ENCODE peak calls at places on chromosomes 2 and 18, in six cellular contexts. N is upper lobe of left lung, Z is tibial artery, Y is fibroblast of the aortic adventitia, H is IMR-90, B is endodermal cell. R is an unnamed sample.

GRCh38 chr2:127638361-127639110 is 7.4 kb upstream of the GPR17 start:
- DNase-seq in B (peak), Z (no peak), Y (no peak), H (no peak), N (peak), R (no peak)

GRCh38 chr2:237798236-237799059 is at the start of gene RBM44:
- DNase-seq in N (no peak), Y (no peak), Z (no peak), H (no peak), B (no peak), R (no peak)

GRCh38 chr2:205687018-205687956 is 5.0 kb downstream of the NRP2 start:
- DNase-seq in H (no peak), Z (no peak), B (peak), N (no peak), Y (no peak), R (no peak)

GRCh38 chr2:176709541-176709951 is 440.3 kb downstream of the MTX2 start:
- DNase-seq in Y (no peak), N (no peak), B (no peak), H (no peak), Z (no peak), R (no peak)

GRCh38 chr2:11923935-11924334 is 177.5 kb downstream of the LPIN1 start:
- DNase-seq in Z (no peak), H (no peak), B (no peak), N (no peak), Y (no peak), R (no peak)

GRCh38 chr2:63735263-63735662 is 106.4 kb upstream of the UGP2 start:
- DNase-seq in Y (peak), N (no peak), H (peak), Z (no peak), B (no peak), R (no peak)

GRCh38 chr2:99852376-99852934 is 289.9 kb downstream of the AFF3 start:
- DNase-seq in B (no peak), H (no peak), Z (no peak), N (no peak), Y (no peak), R (no peak)

GRCh38 chr2:101625387-101625786 is 72.1 kb upstream of the MAP4K4 start:
- DNase-seq in Z (no peak), H (peak), Y (peak), N (peak), B (peak), R (no peak)

GRCh38 chr18:73979742-73980141 is 167.9 kb downstream of the FBXO15 start:
- DNase-seq in H (peak), Y (peak), N (no peak), B (no peak), Z (no peak), R (no peak)

GRCh38 chr2:32697156-32697555 is 69.3 kb downstream of the TTC27 start:
- DNase-seq in Y (peak), N (no peak), B (no peak), Z (no peak), H (peak), R (no peak)

GRCh38 chr2:11446733-11447248 is 19.2 kb downstream of the E2F6 start:
- DNase-seq in Z (peak), N (peak), H (peak), Y (peak), B (peak), R (no peak)

GRCh38 chr2:234191819-234192407 is 141.4 kb downstream of the SPP2 start:
- DNase-seq in N (no peak), Y (peak), B (no peak), H (peak), Z (no peak), R (no peak)

GRCh38 chr18:36662000-36662399 is 166.8 kb downstream of the TPGS2 start:
- DNase-seq in N (no peak), B (peak), H (peak), Y (peak), Z (no peak), R (no peak)

GRCh38 chr2:236614566-236614965 is 44.9 kb downstream of the ACKR3 start:
- DNase-seq in Y (no peak), B (no peak), N (no peak), Z (no peak), H (no peak), R (no peak)

GRCh38 chr2:70496819-70497218 is 56.8 kb downstream of the TGFA start:
- DNase-seq in Y (no peak), N (no peak), B (no peak), H (no peak), Z (no peak), R (no peak)

GRCh38 chr2:218082586-218083351 is 13.7 kb downstream of the RUFY4 start:
- DNase-seq in H (no peak), Y (no peak), B (no peak), Z (no peak), N (no peak), R (no peak)

GRCh38 chr18:77086656-77087390 is 45.8 kb downstream of the MBP start:
- DNase-seq in H (no peak), B (peak), Y (peak), Z (no peak), N (no peak), R (no peak)

GRCh38 chr2:51256736-51257135 is 224.8 kb upstream of the NRXN1 start:
- DNase-seq in N (no peak), Z (no peak), Y (no peak), H (no peak), B (no peak), R (no peak)

GRCh38 chr18:39647627-39648502 is 2082.3 kb upstream of the CELF4 start:
- DNase-seq in Z (no peak), H (peak), Y (peak), B (no peak), N (peak), R (no peak)

GRCh38 chr2:79437416-79438281 is 75.2 kb upstream of the CTNNA2 start:
- DNase-seq in B (no peak), H (no peak), Y (no peak), Z (no peak), N (no peak), R (no peak)

GRCh38 chr2:169824373-169825333 is at the start of gene METTL5:
- DNase-seq in B (peak), H (peak), Z (peak), N (peak), Y (peak), R (no peak)

GRCh38 chr2:225366731-225367130 is 32.8 kb upstream of the NYAP2 start:
- DNase-seq in Y (no peak), Z (no peak), N (no peak), H (no peak), B (no peak), R (no peak)

GRCh38 chr2:232117413-232117812 is 155.9 kb downstream of the DIS3L2 start:
- DNase-seq in Y (no peak), N (no peak), H (no peak), B (peak), Z (no peak), R (no peak)

GRCh38 chr2:7905756-7906155 is 776.1 kb upstream of the ID2 start:
- DNase-seq in H (no peak), N (no peak), Z (no peak), Y (no peak), B (no peak), R (no peak)

GRCh38 chr18:8883409-8883668 is 178.0 kb downstream of the MTCL1 start:
- DNase-seq in Y (no peak), H (no peak), B (no peak), N (no peak), Z (no peak), R (no peak)

GRCh38 chr2:156405586-156405985 is 30.6 kb upstream of the GPD2 start:
- DNase-seq in Y (peak), N (peak), H (peak), B (peak), Z (peak), R (no peak)

GRCh38 chr2:20450201-20451108 is 3.6 kb downstream of the RHOB start:
- DNase-seq in B (peak), Y (peak), H (peak), N (peak), Z (peak), R (no peak)

GRCh38 chr18:50469380-50469781 is 90.5 kb upstream of the MAPK4 start:
- DNase-seq in H (no peak), B (no peak), Z (peak), Y (no peak), N (no peak), R (no peak)

GRCh38 chr2:234074751-234075520 is 24.4 kb downstream of the SPP2 start:
- DNase-seq in N (no peak), Z (no peak), H (no peak), Y (no peak), B (no peak), R (no peak)

GRCh38 chr18:47883771-47884413 is 46.6 kb downstream of the SMAD2 start:
- DNase-seq in B (no peak), Z (no peak), H (peak), Y (peak), N (no peak), R (no peak)

GRCh38 chr18:71327443-71328120 is 1038.7 kb downstream of the SOCS6 start:
- DNase-seq in H (no peak), N (no peak), B (no peak), Z (no peak), Y (no peak), R (no peak)

GRCh38 chr2:162833345-162833744 is 5.2 kb downstream of the KCNH7 start:
- DNase-seq in B (no peak), N (no peak), Y (no peak), H (no peak), Z (no peak), R (no peak)

GRCh38 chr18:3595282-3596273 is 145.6 kb downstream of the TGIF1 start:
- DNase-seq in Z (peak), B (peak), H (peak), Y (peak), N (peak), R (no peak)

GRCh38 chr18:3593381-3593903 is 143.5 kb downstream of the TGIF1 start:
- DNase-seq in N (no peak), H (peak), Y (peak), Z (no peak), B (peak), R (no peak)

GRCh38 chr18:3596324-3597158 is 146.6 kb downstream of the TGIF1 start:
- DNase-seq in Y (no peak), B (peak), H (peak), N (peak), Z (peak), R (no peak)

GRCh38 chr18:3593904-3594759 is 144.2 kb downstream of the TGIF1 start:
- DNase-seq in H (peak), N (peak), Z (peak), Y (peak), B (peak), R (peak)

GRCh38 chr18:3594760-3595241 is 144.8 kb downstream of the TGIF1 start:
- DNase-seq in B (peak), Z (no peak), Y (peak), N (peak), H (peak), R (no peak)
- H3K4me3 ChIP-seq in B (peak), Z (peak), Y (peak), N (peak), H (peak), R (peak)

GRCh38 chr2:65437392-65438135 is 5.2 kb upstream of the SPRED2 start:
- DNase-seq in N (no peak), H (no peak), Z (no peak), B (peak), Y (no peak), R (no peak)
- H3K4me3 ChIP-seq in N (peak), H (no peak), Z (no peak), B (peak), Y (no peak), R (no peak)

DNA sequence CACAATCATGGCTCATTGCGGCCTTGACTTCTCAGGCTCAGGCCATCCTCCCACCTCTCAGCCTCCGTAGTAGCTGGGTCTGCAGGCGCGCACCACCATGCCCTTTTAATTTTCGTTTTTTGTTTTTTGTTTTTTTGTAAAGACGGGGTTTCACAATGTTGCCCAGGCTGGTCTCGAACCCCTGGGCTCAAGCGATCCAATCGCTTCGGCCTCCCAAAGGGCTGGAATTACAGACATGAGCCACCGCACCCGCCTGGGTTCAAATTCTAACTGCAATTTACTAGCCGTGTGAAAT is 12.3 kb upstream of the DCTN1 start:
- DNase-seq in Z (no peak), N (no peak), Y (no peak), H (no peak), B (no peak), R (no peak)
- H3K4me3 ChIP-seq in Z (peak), N (peak), Y (no peak), H (no peak), B (peak), R (peak)

DNA sequence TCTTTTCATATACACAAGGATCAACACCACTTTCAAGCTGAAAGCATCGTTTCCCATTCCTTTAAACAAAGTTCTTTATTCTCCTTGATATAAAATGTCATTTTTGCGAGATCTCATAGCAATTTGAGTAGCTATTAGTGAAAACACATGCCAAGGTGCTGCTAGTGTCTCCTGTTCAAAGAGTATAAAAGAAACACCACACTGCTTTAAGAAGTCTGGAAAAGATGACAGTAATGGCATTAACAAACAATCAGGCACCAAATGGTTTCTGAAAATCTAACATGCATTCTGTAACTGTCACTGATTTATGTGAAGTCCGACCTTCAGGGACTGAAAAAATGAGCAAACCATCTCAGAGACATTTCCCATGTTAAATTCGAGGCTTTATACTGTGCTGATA is 2.4 kb downstream of the CCBE1 start:
- DNase-seq in H (no peak), B (no peak), N (no peak), Y (no peak), Z (no peak), R (no peak)
- H3K4me3 ChIP-seq in H (no peak), B (no peak), N (peak), Y (peak), Z (no peak), R (no peak)

R was measured in esophagus squamous epithelium.